ENCODE peak calls at places on chromosomes 7 and 10, in six cellular contexts. One of them, this sample, is unnamed.
A peak's percentile ranks its signal among the peaks of the same experiment; 100 is the strongest.

GRCh38 chr10:73159038-73159648 is 8.7 kb downstream of the ECD start:
- DNase-seq in cardiac septum: no peak
- DNase-seq in left ventricle myocardium superior: peak; percentile 58
- DNase-seq in NCI-H2107: no peak
- DNase-seq in mesothelial cell of epicardium: no peak
- DNase-seq in lower lobe of right lung: no peak
- DNase-seq in this sample: no peak

GRCh38 chr10:94412439-94412838 is 10.1 kb downstream of the TBC1D12 start:
- DNase-seq in cardiac septum: no peak
- DNase-seq in left ventricle myocardium superior: no peak
- DNase-seq in NCI-H2107: no peak
- DNase-seq in mesothelial cell of epicardium: no peak
- DNase-seq in lower lobe of right lung: no peak
- DNase-seq in this sample: no peak

GRCh38 chr10:132716691-132717490 is 69.1 kb downstream of the NKX6-2 start:
- DNase-seq in cardiac septum: peak; percentile 63
- DNase-seq in left ventricle myocardium superior: peak; percentile 17
- DNase-seq in NCI-H2107: no peak
- DNase-seq in mesothelial cell of epicardium: peak; percentile 5
- DNase-seq in lower lobe of right lung: peak; percentile 28
- DNase-seq in this sample: peak; percentile 48

GRCh38 chr7:98278408-98278807 is 3.1 kb upstream of the BRI3 start:
- DNase-seq in cardiac septum: no peak
- DNase-seq in left ventricle myocardium superior: no peak
- DNase-seq in NCI-H2107: no peak
- DNase-seq in mesothelial cell of epicardium: no peak
- DNase-seq in lower lobe of right lung: no peak
- DNase-seq in this sample: no peak

GRCh38 chr10:62018141-62018911 is 116.8 kb downstream of the ARID5B start:
- DNase-seq in cardiac septum: no peak
- DNase-seq in left ventricle myocardium superior: no peak
- DNase-seq in NCI-H2107: no peak
- DNase-seq in mesothelial cell of epicardium: no peak
- DNase-seq in lower lobe of right lung: no peak
- DNase-seq in this sample: no peak

GRCh38 chr10:107749235-107749634 is 584.7 kb upstream of the SORCS1 start:
- DNase-seq in cardiac septum: no peak
- DNase-seq in left ventricle myocardium superior: no peak
- DNase-seq in NCI-H2107: no peak
- DNase-seq in mesothelial cell of epicardium: no peak
- DNase-seq in lower lobe of right lung: no peak
- DNase-seq in this sample: no peak

GRCh38 chr7:157521752-157522151 is 184.9 kb downstream of the DNAJB6 start:
- DNase-seq in cardiac septum: no peak
- DNase-seq in left ventricle myocardium superior: no peak
- DNase-seq in NCI-H2107: no peak
- DNase-seq in mesothelial cell of epicardium: no peak
- DNase-seq in lower lobe of right lung: no peak
- DNase-seq in this sample: peak; percentile 44

GRCh38 chr10:82206831-82207230 is 331.8 kb downstream of the NRG3 start:
- DNase-seq in cardiac septum: no peak
- DNase-seq in left ventricle myocardium superior: no peak
- DNase-seq in NCI-H2107: no peak
- DNase-seq in mesothelial cell of epicardium: no peak
- DNase-seq in lower lobe of right lung: no peak
- DNase-seq in this sample: no peak

GRCh38 chr10:11224792-11225448 is 207.2 kb downstream of the CELF2 start:
- DNase-seq in cardiac septum: no peak
- DNase-seq in left ventricle myocardium superior: peak; percentile 47
- DNase-seq in NCI-H2107: no peak
- DNase-seq in mesothelial cell of epicardium: no peak
- DNase-seq in lower lobe of right lung: no peak
- DNase-seq in this sample: no peak

GRCh38 chr10:6516277-6516676 is 63.8 kb downstream of the PRKCQ start:
- DNase-seq in cardiac septum: no peak
- DNase-seq in left ventricle myocardium superior: no peak
- DNase-seq in NCI-H2107: no peak
- DNase-seq in mesothelial cell of epicardium: no peak
- DNase-seq in lower lobe of right lung: no peak
- DNase-seq in this sample: no peak

GRCh38 chr10:102775973-102776669 is 32.4 kb downstream of the WBP1L start:
- DNase-seq in cardiac septum: peak; percentile 90
- DNase-seq in left ventricle myocardium superior: peak; percentile 85
- DNase-seq in NCI-H2107: no peak
- DNase-seq in mesothelial cell of epicardium: peak; percentile 33
- DNase-seq in lower lobe of right lung: peak; percentile 63
- DNase-seq in this sample: no peak

GRCh38 chr7:28093617-28094232 is 86.9 kb downstream of the JAZF1 start:
- DNase-seq in cardiac septum: peak; percentile 87
- DNase-seq in left ventricle myocardium superior: peak; percentile 75
- DNase-seq in NCI-H2107: peak; percentile 36
- DNase-seq in mesothelial cell of epicardium: peak; percentile 53
- DNase-seq in lower lobe of right lung: peak; percentile 82
- DNase-seq in this sample: no peak

GRCh38 chr10:129909531-129910286 is 54.4 kb downstream of the EBF3 start:
- DNase-seq in cardiac septum: no peak
- DNase-seq in left ventricle myocardium superior: no peak
- DNase-seq in NCI-H2107: no peak
- DNase-seq in mesothelial cell of epicardium: no peak
- DNase-seq in lower lobe of right lung: no peak
- DNase-seq in this sample: no peak

GRCh38 chr10:133309111-133309719 is 501 bp downstream of the ZNF511 start:
- DNase-seq in cardiac septum: peak; percentile 98
- DNase-seq in left ventricle myocardium superior: peak; percentile 96
- DNase-seq in NCI-H2107: peak; percentile 32
- DNase-seq in mesothelial cell of epicardium: peak; percentile 90
- DNase-seq in lower lobe of right lung: peak; percentile 95
- DNase-seq in this sample: peak; percentile 95

GRCh38 chr10:100889546-100889945 is 23.2 kb upstream of the SLF2 start:
- DNase-seq in cardiac septum: peak; percentile 15
- DNase-seq in left ventricle myocardium superior: no peak
- DNase-seq in NCI-H2107: no peak
- DNase-seq in mesothelial cell of epicardium: no peak
- DNase-seq in lower lobe of right lung: no peak
- DNase-seq in this sample: peak; percentile 44

GRCh38 chr10:42618424-42618823 is 19.9 kb downstream of the ZNF33B start:
- DNase-seq in cardiac septum: no peak
- DNase-seq in left ventricle myocardium superior: no peak
- DNase-seq in NCI-H2107: no peak
- DNase-seq in mesothelial cell of epicardium: no peak
- DNase-seq in lower lobe of right lung: no peak
- DNase-seq in this sample: no peak

GRCh38 chr10:6473430-6473829 is 106.6 kb downstream of the PRKCQ start:
- DNase-seq in cardiac septum: no peak
- DNase-seq in left ventricle myocardium superior: no peak
- DNase-seq in NCI-H2107: no peak
- DNase-seq in mesothelial cell of epicardium: no peak
- DNase-seq in lower lobe of right lung: no peak
- DNase-seq in this sample: no peak

GRCh38 chr7:117780832-117781231 is 92.4 kb downstream of the CTTNBP2 start:
- DNase-seq in cardiac septum: no peak
- DNase-seq in left ventricle myocardium superior: no peak
- DNase-seq in NCI-H2107: no peak
- DNase-seq in mesothelial cell of epicardium: no peak
- DNase-seq in lower lobe of right lung: no peak
- DNase-seq in this sample: no peak

GRCh38 chr10:87750001-87750651 is 67.9 kb downstream of the ATAD1 start:
- DNase-seq in cardiac septum: no peak
- DNase-seq in left ventricle myocardium superior: no peak
- DNase-seq in NCI-H2107: no peak
- DNase-seq in mesothelial cell of epicardium: no peak
- DNase-seq in lower lobe of right lung: no peak
- DNase-seq in this sample: no peak

GRCh38 chr7:159033956-159034938 is 110.4 kb downstream of the VIPR2 start:
- DNase-seq in cardiac septum: peak; percentile 38
- DNase-seq in left ventricle myocardium superior: no peak
- DNase-seq in NCI-H2107: no peak
- DNase-seq in mesothelial cell of epicardium: no peak
- DNase-seq in lower lobe of right lung: no peak
- DNase-seq in this sample: peak; percentile 58

GRCh38 chr10:45379891-45380540 is 6.0 kb downstream of the ALOX5 start:
- DNase-seq in cardiac septum: peak; percentile 85
- DNase-seq in left ventricle myocardium superior: peak; percentile 52
- DNase-seq in NCI-H2107: no peak
- DNase-seq in mesothelial cell of epicardium: no peak
- DNase-seq in lower lobe of right lung: peak; percentile 83
- DNase-seq in this sample: no peak

GRCh38 chr10:73590881-73591577 is at the start of gene USP54:
- DNase-seq in cardiac septum: no peak
- DNase-seq in left ventricle myocardium superior: no peak
- DNase-seq in NCI-H2107: no peak
- DNase-seq in mesothelial cell of epicardium: no peak
- DNase-seq in lower lobe of right lung: no peak
- DNase-seq in this sample: no peak

GRCh38 chr7:87518735-87519134 is 43.3 kb upstream of the ABCB4 start:
- DNase-seq in cardiac septum: no peak
- DNase-seq in left ventricle myocardium superior: no peak
- DNase-seq in NCI-H2107: no peak
- DNase-seq in mesothelial cell of epicardium: no peak
- DNase-seq in lower lobe of right lung: no peak
- DNase-seq in this sample: no peak

GRCh38 chr7:148698397-148699023 is at the start of gene CUL1:
- DNase-seq in cardiac septum: peak; percentile 93
- DNase-seq in left ventricle myocardium superior: peak; percentile 92
- DNase-seq in NCI-H2107: peak; percentile 62
- DNase-seq in mesothelial cell of epicardium: peak; percentile 56
- DNase-seq in lower lobe of right lung: peak; percentile 93
- DNase-seq in this sample: peak; percentile 83

GRCh38 chr10:71271626-71272025 is 47.4 kb upstream of the SLC29A3 start:
- DNase-seq in cardiac septum: no peak
- DNase-seq in left ventricle myocardium superior: no peak
- DNase-seq in NCI-H2107: no peak
- DNase-seq in mesothelial cell of epicardium: no peak
- DNase-seq in lower lobe of right lung: no peak
- DNase-seq in this sample: no peak

GRCh38 chr10:114312585-114312984 is 73.5 kb downstream of the VWA2 start:
- DNase-seq in cardiac septum: no peak
- DNase-seq in left ventricle myocardium superior: no peak
- DNase-seq in NCI-H2107: no peak
- DNase-seq in mesothelial cell of epicardium: no peak
- DNase-seq in lower lobe of right lung: no peak
- DNase-seq in this sample: no peak